ENCODE peak calls at places on chromosome 9, in eight cellular contexts. S, K, X, B, R, Y, Z and W are unnamed samples.
A peak's percentile ranks its signal among the peaks of the same experiment; 100 is the strongest.

GRCh38 chr9:91059713-91060112 is 258.1 kb downstream of the SYK start:
- DNase-seq in S (no peak), K (no peak), X (peak; percentile 48), B (peak; percentile 47), R (no peak), Y (no peak), Z (no peak), W (no peak)

GRCh38 chr9:83596899-83597504 is 25.9 kb upstream of the IDNK start:
- DNase-seq in S (peak; percentile 27), K (peak; percentile 84), X (peak; percentile 31), B (peak; percentile 43), R (peak; percentile 10), Y (peak; percentile 27), Z (peak; percentile 56), W (peak; percentile 89)

GRCh38 chr9:129995409-129996160 is 47.4 kb downstream of the FNBP1 start:
- DNase-seq in S (no peak), K (peak; percentile 16), X (peak; percentile 32), B (peak; percentile 69), R (no peak), Y (no peak), Z (peak; percentile 38), W (no peak)

GRCh38 chr9:91433180-91433579 is 9.5 kb upstream of the NFIL3 start:
- DNase-seq in S (peak; percentile 78), K (no peak), X (peak; percentile 85), B (peak; percentile 88), R (peak; percentile 23), Y (peak; percentile 91), Z (peak; percentile 88), W (no peak)

GRCh38 chr9:33619666-33620404 is 95.8 kb downstream of the ANKRD18B start:
- DNase-seq in S (peak; percentile 28), K (peak; percentile 54), X (peak; percentile 39), B (peak; percentile 72), R (no peak), Y (peak; percentile 88), Z (peak; percentile 90), W (peak; percentile 10)

GRCh38 chr9:80797427-80797825 is 891.9 kb downstream of the TLE1 start:
- DNase-seq in S (no peak), K (no peak), X (no peak), B (no peak), R (no peak), Y (no peak), Z (no peak), W (no peak)

GRCh38 chr9:6757988-6758417 is 230 bp downstream of the KDM4C start:
- DNase-seq in S (no peak), K (peak; percentile 97), X (no peak), B (no peak), R (no peak), Y (no peak), Z (no peak), W (peak; percentile 99)

GRCh38 chr9:82490019-82490499 is 501.5 kb downstream of the SPATA31D1 start:
- DNase-seq in S (no peak), K (no peak), X (no peak), B (peak; percentile 24), R (no peak), Y (no peak), Z (peak; percentile 35), W (peak; percentile 54)

GRCh38 chr9:7340451-7340850 is 459.1 kb downstream of the DMAC1 start:
- DNase-seq in S (no peak), K (no peak), X (no peak), B (no peak), R (no peak), Y (no peak), Z (no peak), W (no peak)

GRCh38 chr9:98369471-98369870 is 114.0 kb upstream of the TBC1D2 start:
- DNase-seq in S (no peak), K (no peak), X (no peak), B (no peak), R (no peak), Y (no peak), Z (no peak), W (no peak)

GRCh38 chr9:89598926-89599325 is 5.9 kb upstream of the GADD45G start:
- DNase-seq in S (no peak), K (no peak), X (no peak), B (no peak), R (no peak), Y (peak; percentile 25), Z (no peak), W (no peak)

GRCh38 chr9:87109851-87110250 is 162.5 kb upstream of the GAS1 start:
- DNase-seq in S (no peak), K (no peak), X (no peak), B (no peak), R (no peak), Y (no peak), Z (peak; percentile 53), W (no peak)

GRCh38 chr9:656918-657583 is 184.4 kb upstream of the DMRT1 start:
- DNase-seq in S (no peak), K (no peak), X (no peak), B (no peak), R (no peak), Y (no peak), Z (no peak), W (no peak)

GRCh38 chr9:138025908-138026307 is 148.3 kb downstream of the CACNA1B start:
- DNase-seq in S (no peak), K (no peak), X (no peak), B (no peak), R (no peak), Y (no peak), Z (no peak), W (no peak)

GRCh38 chr9:127910613-127911205 is 6.1 kb downstream of the ST6GALNAC4 start:
- DNase-seq in S (no peak), K (peak; percentile 36), X (peak; percentile 50), B (no peak), R (no peak), Y (peak; percentile 64), Z (no peak), W (no peak)
- TF ChIP-seq CTCF in S (peak; percentile 18), K (peak; percentile 52), X (no peak), B (peak; percentile 41), R (no peak), Y (peak; percentile 41), Z (no peak), W (peak; percentile 40)

DNA sequence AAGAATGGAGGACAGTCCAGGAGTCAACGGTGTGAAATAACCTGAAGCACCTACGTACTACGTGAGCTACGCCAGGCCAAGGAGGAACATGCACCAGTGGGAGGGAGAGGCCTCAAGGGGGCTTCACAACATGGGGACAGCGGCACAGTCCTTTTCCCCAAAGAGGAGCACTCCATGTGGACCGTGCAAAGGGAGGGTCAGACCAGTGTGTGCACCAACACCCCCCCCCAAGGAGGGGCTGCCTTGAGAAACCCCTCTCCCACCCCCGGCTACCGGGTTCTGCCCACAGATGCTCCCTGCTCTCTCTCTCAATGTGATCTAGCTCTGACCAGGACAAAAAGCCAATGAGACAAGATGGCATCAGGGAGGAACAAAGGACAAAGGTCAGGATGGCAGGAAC is 68.6 kb downstream of the PRRT1B start:
- DNase-seq in S (no peak), K (no peak), X (no peak), B (no peak), R (no peak), Y (no peak), Z (no peak), W (no peak)
- H3K4me1 ChIP-seq in S (peaks cover 15% of the 10 kb centered on the region), K (peaks cover 11% of the 10 kb centered on the region), X (peaks cover 14% of the 10 kb centered on the region), B (peaks cover 5% of the 10 kb centered on the region), R (no peaks in the 10 kb centered on the region), Y (peaks cover 9% of the 10 kb centered on the region), Z (peaks cover 18% of the 10 kb centered on the region), W (peaks cover 2% of the 10 kb centered on the region)

DNA sequence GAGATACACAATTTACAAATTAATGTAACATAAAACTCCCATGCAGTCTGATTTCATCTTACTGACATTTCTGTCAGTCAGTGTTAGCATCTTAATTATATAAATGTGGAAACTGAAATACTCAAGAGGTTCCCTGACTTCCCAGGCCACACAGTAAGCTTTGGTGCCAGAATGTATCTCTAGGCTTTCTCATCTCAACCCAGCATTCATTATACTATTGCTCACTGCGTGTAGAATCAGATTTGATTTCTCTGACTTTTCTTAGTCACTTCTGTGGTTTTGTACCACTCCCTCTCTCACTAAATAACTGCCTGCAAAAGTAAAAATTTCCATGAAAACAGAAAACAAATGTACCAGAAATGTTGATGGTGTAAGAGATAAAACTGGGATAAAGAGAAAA is 31.7 kb upstream of the CDKN2B start:
- DNase-seq in S (no peak), K (no peak), X (no peak), B (peak; percentile 66), R (no peak), Y (no peak), Z (peak; percentile 51), W (no peak)
- H3K4me3 ChIP-seq in S (no peak overlapping the region), K (no peak overlapping the region), X (no peak overlapping the region), B (peak overlapping the region; percentile 0), R (no peak overlapping the region), Y (no peak overlapping the region), Z (no peak overlapping the region), W (no peak overlapping the region)

DNA sequence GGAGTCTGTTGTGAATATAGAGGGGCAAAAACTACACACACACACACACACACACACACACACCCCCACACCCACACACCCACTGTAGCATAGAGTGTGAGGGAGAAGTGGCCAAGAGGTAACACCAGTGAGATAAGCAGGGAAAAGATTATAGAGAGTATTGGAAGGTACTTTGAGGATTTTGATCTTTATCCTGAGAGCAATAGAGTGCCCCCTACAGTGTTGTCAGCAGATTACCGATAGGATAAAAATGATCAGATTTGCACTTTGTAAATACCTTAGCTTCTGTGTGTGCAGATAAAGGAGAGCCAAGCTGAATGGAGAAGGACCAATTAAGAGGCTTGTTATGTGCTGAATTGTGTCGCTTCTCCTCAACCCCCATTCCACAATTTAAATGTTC is 32.3 kb downstream of the ERCC6L2 start:
- DNase-seq in S (no peak), K (peak; percentile 46), X (no peak), B (no peak), R (no peak), Y (no peak), Z (no peak), W (peak; percentile 39)
- TF ChIP-seq CTCF in S (peak; percentile 48), K (peak; percentile 47), X (no peak), B (peak; percentile 40), R (no peak), Y (peak; percentile 22), Z (no peak), W (peak; percentile 63)

GRCh38 chr9:70066874-70067273 is 23.2 kb downstream of the MAMDC2 start:
- DNase-seq in S (no peak), K (no peak), X (no peak), B (no peak), R (no peak), Y (no peak), Z (no peak), W (no peak)

GRCh38 chr9:70065572-70065971 is 21.9 kb downstream of the MAMDC2 start:
- DNase-seq in S (no peak), K (no peak), X (no peak), B (no peak), R (no peak), Y (no peak), Z (no peak), W (no peak)

GRCh38 chr9:70069734-70070133 is 26.1 kb downstream of the MAMDC2 start:
- DNase-seq in S (no peak), K (no peak), X (no peak), B (no peak), R (no peak), Y (no peak), Z (no peak), W (no peak)

GRCh38 chr9:70064496-70064895 is 20.8 kb downstream of the MAMDC2 start:
- DNase-seq in S (no peak), K (no peak), X (no peak), B (no peak), R (no peak), Y (no peak), Z (no peak), W (no peak)

DNA sequence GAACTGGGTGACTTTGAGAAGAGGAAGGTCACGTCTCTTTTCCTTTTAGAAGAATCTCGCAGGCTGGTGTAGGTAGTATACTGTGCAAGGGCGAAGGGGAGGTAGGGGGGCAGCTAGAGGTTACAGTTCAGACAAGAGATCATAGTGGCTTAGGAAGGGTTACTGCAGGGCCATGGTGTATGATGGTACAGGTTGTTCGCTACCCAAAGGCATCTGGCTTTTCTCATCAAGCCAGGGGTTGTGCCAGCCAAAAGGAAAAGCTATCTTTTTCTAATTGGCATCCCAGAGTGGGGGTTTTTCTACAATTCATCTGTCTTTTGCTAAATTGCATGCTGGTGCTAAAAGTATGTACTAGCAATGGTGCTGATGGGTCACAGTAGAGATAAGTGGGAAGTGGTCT is 22.8 kb downstream of the MAMDC2 start:
- DNase-seq in S (no peak), K (no peak), X (no peak), B (no peak), R (no peak), Y (no peak), Z (no peak), W (no peak)
- H3K4me1 ChIP-seq in S (no peaks in the 10 kb centered on the region), K (peaks cover 9% of the 10 kb centered on the region), X (no peaks in the 10 kb centered on the region), B (no peaks in the 10 kb centered on the region), R (no peaks in the 10 kb centered on the region), Y (no peaks in the 10 kb centered on the region), Z (no peaks in the 10 kb centered on the region), W (no peaks in the 10 kb centered on the region)